ENCODE peak calls at places on chromosomes 12 and 14, in five cellular contexts. R, H, B, P and J are unnamed samples.

GRCh38 chr12:95218164-95218851 is 701 bp downstream of the VEZT start:
- DNase-seq in R (no peak), H (peak), B (peak), P (no peak), J (no peak)

GRCh38 chr12:55742719-55743130 is at the start of gene GDF11:
- DNase-seq in R (peak), H (peak), B (peak), P (no peak), J (peak)

GRCh38 chr14:61547186-61548121 is 147.9 kb upstream of the HIF1A start:
- DNase-seq in R (no peak), H (peak), B (no peak), P (no peak), J (no peak)

GRCh38 chr12:46549527-46550265 is 177.1 kb upstream of the SLC38A2 start:
- DNase-seq in R (no peak), H (peak), B (peak), P (no peak), J (no peak)

GRCh38 chr14:22897357-22897756 is 14.3 kb downstream of the REM2 start:
- DNase-seq in R (no peak), H (no peak), B (no peak), P (no peak), J (no peak)

GRCh38 chr14:56136571-56137498 is 18.6 kb downstream of the PELI2 start:
- DNase-seq in R (no peak), H (no peak), B (no peak), P (no peak), J (no peak)

GRCh38 chr14:26125039-26125438 is 472.8 kb downstream of the NOVA1 start:
- DNase-seq in R (no peak), H (no peak), B (no peak), P (no peak), J (no peak)

GRCh38 chr12:79411791-79412190 is 279.0 kb downstream of the PAWR start:
- DNase-seq in R (no peak), H (no peak), B (no peak), P (no peak), J (no peak)

GRCh38 chr14:35986219-35986573 is 160.1 kb downstream of the BRMS1L start:
- DNase-seq in R (no peak), H (no peak), B (no peak), P (no peak), J (no peak)

GRCh38 chr12:40325349-40325960 is 100.7 kb downstream of the LRRK2 start:
- DNase-seq in R (no peak), H (peak), B (no peak), P (no peak), J (no peak)

GRCh38 chr14:100607611-100607956 is 20.4 kb upstream of the BEGAIN start:
- DNase-seq in R (no peak), H (no peak), B (no peak), P (no peak), J (peak)

GRCh38 chr12:59121466-59121865 is 201.2 kb upstream of the LRIG3 start:
- DNase-seq in R (no peak), H (no peak), B (no peak), P (no peak), J (no peak)

GRCh38 chr12:70831538-70831937 is 89.0 kb downstream of the PTPRR start:
- DNase-seq in R (no peak), H (no peak), B (no peak), P (no peak), J (no peak)

GRCh38 chr12:64008596-64008995 is 164.1 kb downstream of the SRGAP1 start:
- DNase-seq in R (no peak), H (no peak), B (no peak), P (no peak), J (no peak)

GRCh38 chr12:116880817-116881324 is 370 bp downstream of the HRK start:
- DNase-seq in R (no peak), H (peak), B (no peak), P (no peak), J (no peak)

GRCh38 chr14:76765461-76765931 is 4.2 kb downstream of the VASH1 start:
- DNase-seq in R (no peak), H (no peak), B (no peak), P (no peak), J (no peak)

GRCh38 chr12:7303230-7303629 is 642 bp upstream of the ACSM4 start:
- DNase-seq in R (no peak), H (no peak), B (no peak), P (no peak), J (no peak)

GRCh38 chr14:85590784-85591183 is 60.8 kb downstream of the FLRT2 start:
- DNase-seq in R (no peak), H (no peak), B (no peak), P (no peak), J (no peak)